ENCODE peak calls at places on chromosomes 12 and 14, in eight cellular contexts. O is BJ; A is GM12865; Y is HCT116; X is tibial artery; U is uterus; G is vagina; K is CD8-positive, alpha-beta memory T cell. Z is an unnamed sample.

GRCh38 chr12:8996682-8997405 is 7.5 kb downstream of the KLRG1 start:
- DNase-seq in O (no peak), A (peak; percentile 88), Y (no peak), X (no peak), U (no peak), G (no peak), K (no peak), Z (peak; percentile 9)

GRCh38 chr12:84183576-84183975 is 729.0 kb downstream of the SLC6A15 start:
- DNase-seq in O (no peak), A (no peak), Y (no peak), X (no peak), U (no peak), G (no peak), K (no peak), Z (no peak)

GRCh38 chr12:57452181-57452936 is 2.7 kb upstream of the INHBE start:
- DNase-seq in O (peak; percentile 70), A (no peak), Y (no peak), X (no peak), U (no peak), G (no peak), K (no peak), Z (no peak)

GRCh38 chr12:120843472-120843871 is 60.7 kb downstream of the SPPL3 start:
- DNase-seq in O (no peak), A (no peak), Y (no peak), X (no peak), U (no peak), G (no peak), K (no peak), Z (no peak)

GRCh38 chr12:23830210-23830609 is 119.3 kb downstream of the SOX5 start:
- DNase-seq in O (no peak), A (no peak), Y (no peak), X (no peak), U (no peak), G (no peak), K (no peak), Z (no peak)

GRCh38 chr12:18919826-18920511 is 182.1 kb downstream of the CAPZA3 start:
- DNase-seq in O (no peak), A (no peak), Y (no peak), X (no peak), U (no peak), G (no peak), K (no peak), Z (no peak)

GRCh38 chr12:107543841-107544240 is 141.8 kb upstream of the PWP1 start:
- DNase-seq in O (no peak), A (no peak), Y (no peak), X (no peak), U (no peak), G (no peak), K (no peak), Z (no peak)

GRCh38 chr12:124162151-124163110 is 132.5 kb upstream of the RFLNA start:
- DNase-seq in O (no peak), A (peak; percentile 7), Y (peak; percentile 6), X (no peak), U (no peak), G (no peak), K (no peak), Z (no peak)

GRCh38 chr12:11778703-11779102 is 129.2 kb downstream of the ETV6 start:
- DNase-seq in O (no peak), A (peak; percentile 45), Y (no peak), X (no peak), U (no peak), G (no peak), K (no peak), Z (no peak)

GRCh38 chr12:8026282-8026637 is 6.3 kb upstream of the FOXJ2 start:
- DNase-seq in O (peak; percentile 55), A (no peak), Y (no peak), X (no peak), U (no peak), G (no peak), K (no peak), Z (peak; percentile 34)

GRCh38 chr12:79420146-79420618 is 270.6 kb downstream of the PAWR start:
- DNase-seq in O (peak; percentile 84), A (peak; percentile 18), Y (peak; percentile 45), X (no peak), U (no peak), G (no peak), K (no peak), Z (peak; percentile 92)

GRCh38 chr14:80605536-80605935 is 336.0 kb downstream of the CEP128 start:
- DNase-seq in O (no peak), A (no peak), Y (no peak), X (no peak), U (no peak), G (no peak), K (no peak), Z (no peak)

GRCh38 chr12:54997914-54998507 is 13.4 kb upstream of the TESPA1 start:
- DNase-seq in O (no peak), A (no peak), Y (no peak), X (no peak), U (no peak), G (no peak), K (no peak), Z (no peak)

GRCh38 chr12:79782197-79782890 is 91.6 kb upstream of the PAWR start:
- DNase-seq in O (no peak), A (no peak), Y (no peak), X (no peak), U (no peak), G (no peak), K (no peak), Z (peak; percentile 34)

GRCh38 chr12:64673490-64674169 is 63.3 kb downstream of the RASSF3 start:
- DNase-seq in O (no peak), A (no peak), Y (no peak), X (no peak), U (peak; percentile 53), G (no peak), K (no peak), Z (peak; percentile 93)

GRCh38 chr14:57962293-57962996 is 96.6 kb upstream of the SLC35F4 start:
- DNase-seq in O (no peak), A (no peak), Y (no peak), X (no peak), U (peak; percentile 20), G (no peak), K (no peak), Z (no peak)

GRCh38 chr14:100305446-100306255 is 593 bp downstream of the SLC25A29 start:
- DNase-seq in O (no peak), A (no peak), Y (no peak), X (no peak), U (peak; percentile 57), G (no peak), K (peak; percentile 30), Z (no peak)

DNA sequence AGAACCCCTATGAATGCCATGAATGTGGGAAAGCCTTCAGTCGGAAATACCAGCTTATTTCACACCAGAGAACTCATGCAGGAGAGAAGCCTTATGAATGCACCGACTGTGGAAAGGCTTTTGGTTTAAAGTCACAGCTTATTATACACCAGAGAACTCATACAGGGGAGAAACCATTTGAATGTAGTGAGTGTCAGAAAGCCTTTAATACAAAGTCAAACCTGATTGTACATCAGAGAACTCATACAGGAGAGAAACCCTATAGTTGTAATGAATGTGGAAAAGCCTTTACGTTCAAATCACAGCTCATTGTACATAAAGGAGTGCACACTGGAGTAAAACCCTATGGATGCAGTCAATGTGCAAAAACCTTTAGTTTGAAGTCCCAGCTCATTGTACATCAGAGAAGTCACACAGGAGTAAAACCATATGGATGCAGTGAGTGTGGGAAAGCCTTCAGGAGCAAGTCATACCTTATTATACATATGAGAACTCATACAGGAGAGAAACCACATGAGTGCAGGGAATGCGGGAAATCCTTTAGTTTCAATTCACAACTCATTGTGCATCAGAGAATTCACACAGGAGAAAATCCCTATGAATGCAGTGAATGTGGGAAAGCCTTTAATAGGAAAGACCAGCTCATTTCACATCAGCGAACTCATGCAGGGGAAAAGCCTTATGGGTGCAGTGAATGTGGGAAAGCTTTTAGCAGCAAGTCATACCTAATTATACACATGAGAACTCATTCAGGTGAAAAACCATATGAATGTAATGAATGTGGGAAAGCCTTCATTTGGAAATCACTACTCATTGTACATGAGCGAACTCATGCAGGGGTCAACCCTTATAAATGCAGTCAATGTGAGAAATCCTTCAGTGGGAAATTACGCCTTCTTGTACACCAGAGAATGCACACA is 22.3 kb downstream of the ZNF268 start:
- DNase-seq in O (no peak), A (peak; percentile 34), Y (no peak), X (no peak), U (no peak), G (no peak), K (no peak), Z (no peak)
- H3K4me3 ChIP-seq in O (no peak overlapping the region), A (no peak overlapping the region), Y (no peak overlapping the region), X (no peak overlapping the region), U (no peak overlapping the region), G (no peak overlapping the region), K (peak overlapping the region; percentile 28), Z (no peak overlapping the region)

DNA sequence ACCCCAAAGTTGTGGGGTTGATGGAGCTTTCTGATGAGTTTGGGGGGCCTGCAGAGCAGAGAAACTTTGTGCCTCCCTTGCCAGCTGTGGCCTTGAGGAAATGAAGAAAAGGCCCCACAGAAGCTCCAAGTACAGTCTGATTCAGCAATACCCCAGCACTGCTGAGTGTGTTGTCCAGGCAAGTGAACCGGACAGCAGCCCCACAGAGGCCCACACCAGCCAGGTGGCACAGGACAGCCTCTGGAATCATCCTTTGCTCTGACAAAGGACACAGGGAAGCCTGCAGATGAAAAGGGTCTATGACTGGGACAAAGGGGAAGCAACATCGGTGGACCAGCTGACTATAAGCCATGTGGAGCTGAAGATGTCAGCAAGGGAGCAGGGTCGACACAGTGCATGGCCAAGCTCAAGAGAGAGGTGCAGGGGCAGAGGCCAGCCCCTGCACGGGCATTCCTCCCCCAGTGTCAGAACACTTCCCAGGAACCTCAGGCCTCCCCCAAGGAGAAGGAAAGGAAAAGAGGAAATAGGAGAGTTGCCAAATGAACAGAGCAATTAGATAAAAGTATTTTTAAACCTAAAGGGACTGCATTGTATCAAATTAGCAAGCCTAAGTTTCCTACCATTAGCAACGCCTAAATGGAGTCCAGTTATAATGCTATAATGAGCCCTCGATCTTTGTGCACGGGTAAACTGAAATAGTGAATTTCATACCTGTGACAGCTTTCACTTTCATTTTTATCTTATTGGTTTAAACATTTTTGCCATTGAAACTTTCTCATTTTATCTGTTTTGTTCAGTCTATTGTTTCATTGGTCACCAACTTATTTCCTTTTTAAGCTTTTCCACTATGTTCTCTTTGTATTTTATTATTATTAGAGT is 46.3 kb upstream of the PTGDR start:
- DNase-seq in O (no peak), A (peak; percentile 7), Y (no peak), X (no peak), U (no peak), G (no peak), K (no peak), Z (no peak)
- H3K4me3 ChIP-seq in O (no peak overlapping the region), A (no peak overlapping the region), Y (no peak overlapping the region), X (no peak overlapping the region), U (peak overlapping the region; percentile 4), G (no peak overlapping the region), K (peak overlapping the region; percentile 48), Z (no peak overlapping the region)

GRCh38 chr12:119809023-119809422 is 68.1 kb downstream of the CIT start:
- DNase-seq in O (no peak), A (peak; percentile 15), Y (no peak), X (no peak), U (no peak), G (no peak), K (no peak), Z (no peak)
- H3K4me3 ChIP-seq in O (no peak overlapping the region), A (no peak overlapping the region), Y (no peak overlapping the region), X (no peak overlapping the region), U (no peak overlapping the region), G (no peak overlapping the region), K (no peak overlapping the region), Z (no peak overlapping the region)

GRCh38 chr14:34554540-34555250 is 15.2 kb upstream of the EAPP start:
- DNase-seq in O (no peak), A (no peak), Y (no peak), X (peak; percentile 11), U (no peak), G (no peak), K (no peak), Z (no peak)
- H3K4me3 ChIP-seq in O (no peak overlapping the region), A (no peak overlapping the region), Y (no peak overlapping the region), X (no peak overlapping the region), U (no peak overlapping the region), G (peak overlapping the region; percentile 2), K (no peak overlapping the region), Z (no peak overlapping the region)